ENCODE peak calls at places on chromosomes 1 and 21, in six cellular contexts. One of them, this sample, is unnamed.
A peak's percentile ranks its signal among the peaks of the same experiment; 100 is the strongest.

GRCh38 chr21:39385299-39386145 is 36.6 kb upstream of the HMGN1 start:
- DNase-seq in fibroblast of villous mesenchyme: peak; percentile 85
- DNase-seq in GM12891: no peak
- DNase-seq in stimulated activated CD4-positive, alpha-beta T cell treated with anti-CD3 and anti-CD28 coated beads, Interleukin-15, amount 100 ng/mL, for 1 hour: no peak
- DNase-seq in upper lobe of right lung: peak; percentile 92
- DNase-seq in NCI-H524: peak; percentile 36
- DNase-seq in this sample: peak; percentile 94

GRCh38 chr21:35953570-35953969 is 106.8 kb downstream of the SETD4 start:
- DNase-seq in GM12891: no peak
- DNase-seq in NCI-H524: no peak
- DNase-seq in fibroblast of villous mesenchyme: no peak
- DNase-seq in stimulated activated CD4-positive, alpha-beta T cell treated with anti-CD3 and anti-CD28 coated beads, Interleukin-15, amount 100 ng/mL, for 1 hour: no peak
- DNase-seq in upper lobe of right lung: no peak
- DNase-seq in this sample: no peak

GRCh38 chr1:240232548-240232947 is 140.9 kb downstream of the FMN2 start:
- DNase-seq in NCI-H524: no peak
- DNase-seq in stimulated activated CD4-positive, alpha-beta T cell treated with anti-CD3 and anti-CD28 coated beads, Interleukin-15, amount 100 ng/mL, for 1 hour: no peak
- DNase-seq in fibroblast of villous mesenchyme: peak; percentile 73
- DNase-seq in GM12891: no peak
- DNase-seq in upper lobe of right lung: no peak
- DNase-seq in this sample: no peak

GRCh38 chr1:63982201-63982600 is 208.4 kb downstream of the ROR1 start:
- DNase-seq in upper lobe of right lung: no peak
- DNase-seq in stimulated activated CD4-positive, alpha-beta T cell treated with anti-CD3 and anti-CD28 coated beads, Interleukin-15, amount 100 ng/mL, for 1 hour: no peak
- DNase-seq in fibroblast of villous mesenchyme: peak; percentile 16
- DNase-seq in GM12891: no peak
- DNase-seq in NCI-H524: no peak
- DNase-seq in this sample: no peak

GRCh38 chr1:69269491-69269890 is 298.2 kb upstream of the LRRC7 start:
- DNase-seq in GM12891: no peak
- DNase-seq in NCI-H524: no peak
- DNase-seq in stimulated activated CD4-positive, alpha-beta T cell treated with anti-CD3 and anti-CD28 coated beads, Interleukin-15, amount 100 ng/mL, for 1 hour: no peak
- DNase-seq in fibroblast of villous mesenchyme: no peak
- DNase-seq in upper lobe of right lung: no peak
- DNase-seq in this sample: no peak

GRCh38 chr1:232319106-232319505 is 310.8 kb downstream of the SIPA1L2 start:
- DNase-seq in NCI-H524: no peak
- DNase-seq in fibroblast of villous mesenchyme: no peak
- DNase-seq in GM12891: no peak
- DNase-seq in stimulated activated CD4-positive, alpha-beta T cell treated with anti-CD3 and anti-CD28 coated beads, Interleukin-15, amount 100 ng/mL, for 1 hour: no peak
- DNase-seq in upper lobe of right lung: no peak
- DNase-seq in this sample: no peak

GRCh38 chr1:200959341-200959985 is 64.1 kb downstream of the KIF21B start:
- DNase-seq in NCI-H524: no peak
- DNase-seq in fibroblast of villous mesenchyme: no peak
- DNase-seq in GM12891: no peak
- DNase-seq in upper lobe of right lung: peak; percentile 41
- DNase-seq in stimulated activated CD4-positive, alpha-beta T cell treated with anti-CD3 and anti-CD28 coated beads, Interleukin-15, amount 100 ng/mL, for 1 hour: no peak
- DNase-seq in this sample: peak; percentile 48

GRCh38 chr1:91929246-91929645 is 20.0 kb upstream of the BRDT start:
- DNase-seq in NCI-H524: no peak
- DNase-seq in fibroblast of villous mesenchyme: peak; percentile 63
- DNase-seq in upper lobe of right lung: no peak
- DNase-seq in GM12891: no peak
- DNase-seq in stimulated activated CD4-positive, alpha-beta T cell treated with anti-CD3 and anti-CD28 coated beads, Interleukin-15, amount 100 ng/mL, for 1 hour: no peak
- DNase-seq in this sample: peak; percentile 46

GRCh38 chr1:115666702-115667101 is 24.9 kb downstream of the VANGL1 start:
- DNase-seq in stimulated activated CD4-positive, alpha-beta T cell treated with anti-CD3 and anti-CD28 coated beads, Interleukin-15, amount 100 ng/mL, for 1 hour: no peak
- DNase-seq in NCI-H524: no peak
- DNase-seq in GM12891: no peak
- DNase-seq in upper lobe of right lung: no peak
- DNase-seq in fibroblast of villous mesenchyme: no peak
- DNase-seq in this sample: no peak

GRCh38 chr1:8097077-8097799 is 71.1 kb upstream of the ERRFI1 start:
- DNase-seq in NCI-H524: peak; percentile 77
- DNase-seq in stimulated activated CD4-positive, alpha-beta T cell treated with anti-CD3 and anti-CD28 coated beads, Interleukin-15, amount 100 ng/mL, for 1 hour: no peak
- DNase-seq in upper lobe of right lung: no peak
- DNase-seq in GM12891: no peak
- DNase-seq in fibroblast of villous mesenchyme: peak; percentile 95
- DNase-seq in this sample: no peak

GRCh38 chr1:30407030-30407861 is 316.1 kb downstream of the MATN1 start:
- DNase-seq in upper lobe of right lung: peak; percentile 45
- DNase-seq in GM12891: no peak
- DNase-seq in NCI-H524: no peak
- DNase-seq in fibroblast of villous mesenchyme: no peak
- DNase-seq in stimulated activated CD4-positive, alpha-beta T cell treated with anti-CD3 and anti-CD28 coated beads, Interleukin-15, amount 100 ng/mL, for 1 hour: no peak
- DNase-seq in this sample: peak; percentile 54

GRCh38 chr1:18396247-18396646 is 84.5 kb upstream of the KLHDC7A start:
- DNase-seq in upper lobe of right lung: no peak
- DNase-seq in NCI-H524: no peak
- DNase-seq in stimulated activated CD4-positive, alpha-beta T cell treated with anti-CD3 and anti-CD28 coated beads, Interleukin-15, amount 100 ng/mL, for 1 hour: no peak
- DNase-seq in GM12891: no peak
- DNase-seq in fibroblast of villous mesenchyme: no peak
- DNase-seq in this sample: no peak

GRCh38 chr1:3530931-3531818 is 76.7 kb downstream of the ARHGEF16 start:
- DNase-seq in GM12891: peak; percentile 66
- DNase-seq in fibroblast of villous mesenchyme: no peak
- DNase-seq in upper lobe of right lung: peak; percentile 91
- DNase-seq in NCI-H524: no peak
- DNase-seq in stimulated activated CD4-positive, alpha-beta T cell treated with anti-CD3 and anti-CD28 coated beads, Interleukin-15, amount 100 ng/mL, for 1 hour: peak; percentile 59
- DNase-seq in this sample: peak; percentile 92

GRCh38 chr1:48387409-48387808 is 84.6 kb downstream of the SPATA6 start:
- DNase-seq in GM12891: no peak
- DNase-seq in stimulated activated CD4-positive, alpha-beta T cell treated with anti-CD3 and anti-CD28 coated beads, Interleukin-15, amount 100 ng/mL, for 1 hour: no peak
- DNase-seq in upper lobe of right lung: no peak
- DNase-seq in NCI-H524: no peak
- DNase-seq in fibroblast of villous mesenchyme: no peak
- DNase-seq in this sample: no peak

GRCh38 chr1:180953791-180954721 is 41.4 kb downstream of the KIAA1614 start:
- DNase-seq in fibroblast of villous mesenchyme: peak; percentile 61
- DNase-seq in stimulated activated CD4-positive, alpha-beta T cell treated with anti-CD3 and anti-CD28 coated beads, Interleukin-15, amount 100 ng/mL, for 1 hour: peak; percentile 27
- DNase-seq in NCI-H524: no peak
- DNase-seq in GM12891: peak; percentile 70
- DNase-seq in upper lobe of right lung: peak; percentile 79
- DNase-seq in this sample: peak; percentile 87

GRCh38 chr1:45796381-45796780 is 7.0 kb upstream of the MAST2 start:
- DNase-seq in stimulated activated CD4-positive, alpha-beta T cell treated with anti-CD3 and anti-CD28 coated beads, Interleukin-15, amount 100 ng/mL, for 1 hour: no peak
- DNase-seq in GM12891: no peak
- DNase-seq in NCI-H524: no peak
- DNase-seq in fibroblast of villous mesenchyme: no peak
- DNase-seq in upper lobe of right lung: no peak
- DNase-seq in this sample: no peak

GRCh38 chr1:86137458-86137857 is 19.1 kb downstream of the COL24A1 start:
- DNase-seq in upper lobe of right lung: no peak
- DNase-seq in NCI-H524: no peak
- DNase-seq in stimulated activated CD4-positive, alpha-beta T cell treated with anti-CD3 and anti-CD28 coated beads, Interleukin-15, amount 100 ng/mL, for 1 hour: no peak
- DNase-seq in GM12891: no peak
- DNase-seq in fibroblast of villous mesenchyme: peak; percentile 23
- DNase-seq in this sample: no peak

GRCh38 chr1:94675373-94675772 is 133.8 kb upstream of the F3 start:
- DNase-seq in upper lobe of right lung: no peak
- DNase-seq in fibroblast of villous mesenchyme: peak; percentile 79
- DNase-seq in NCI-H524: no peak
- DNase-seq in stimulated activated CD4-positive, alpha-beta T cell treated with anti-CD3 and anti-CD28 coated beads, Interleukin-15, amount 100 ng/mL, for 1 hour: no peak
- DNase-seq in GM12891: no peak
- DNase-seq in this sample: no peak

GRCh38 chr1:72435025-72435424 is 152.7 kb upstream of the NEGR1 start:
- DNase-seq in fibroblast of villous mesenchyme: peak; percentile 14
- DNase-seq in upper lobe of right lung: no peak
- DNase-seq in NCI-H524: no peak
- DNase-seq in stimulated activated CD4-positive, alpha-beta T cell treated with anti-CD3 and anti-CD28 coated beads, Interleukin-15, amount 100 ng/mL, for 1 hour: no peak
- DNase-seq in GM12891: no peak
- DNase-seq in this sample: no peak

GRCh38 chr1:117567976-117568375 is 37.9 kb upstream of the TENT5C start:
- DNase-seq in upper lobe of right lung: no peak
- DNase-seq in fibroblast of villous mesenchyme: no peak
- DNase-seq in NCI-H524: no peak
- DNase-seq in stimulated activated CD4-positive, alpha-beta T cell treated with anti-CD3 and anti-CD28 coated beads, Interleukin-15, amount 100 ng/mL, for 1 hour: no peak
- DNase-seq in GM12891: no peak
- DNase-seq in this sample: no peak

GRCh38 chr1:63547621-63548294 is 24.4 kb downstream of the EFCAB7 start:
- DNase-seq in stimulated activated CD4-positive, alpha-beta T cell treated with anti-CD3 and anti-CD28 coated beads, Interleukin-15, amount 100 ng/mL, for 1 hour: no peak
- DNase-seq in fibroblast of villous mesenchyme: peak; percentile 10
- DNase-seq in upper lobe of right lung: no peak
- DNase-seq in NCI-H524: no peak
- DNase-seq in GM12891: no peak
- DNase-seq in this sample: no peak

GRCh38 chr1:84603941-84604830 is 29.9 kb upstream of the CTBS start:
- DNase-seq in NCI-H524: peak; percentile 46
- DNase-seq in stimulated activated CD4-positive, alpha-beta T cell treated with anti-CD3 and anti-CD28 coated beads, Interleukin-15, amount 100 ng/mL, for 1 hour: no peak
- DNase-seq in fibroblast of villous mesenchyme: peak; percentile 91
- DNase-seq in GM12891: no peak
- DNase-seq in upper lobe of right lung: no peak
- DNase-seq in this sample: no peak

GRCh38 chr1:41341756-41342562 is 19.3 kb upstream of the FOXO6 start:
- DNase-seq in fibroblast of villous mesenchyme: peak; percentile 43
- DNase-seq in NCI-H524: no peak
- DNase-seq in upper lobe of right lung: peak; percentile 44
- DNase-seq in stimulated activated CD4-positive, alpha-beta T cell treated with anti-CD3 and anti-CD28 coated beads, Interleukin-15, amount 100 ng/mL, for 1 hour: no peak
- DNase-seq in GM12891: no peak
- DNase-seq in this sample: peak; percentile 44

GRCh38 chr1:232551281-232551835 is 78.6 kb downstream of the SIPA1L2 start:
- DNase-seq in GM12891: no peak
- DNase-seq in NCI-H524: no peak
- DNase-seq in fibroblast of villous mesenchyme: no peak
- DNase-seq in upper lobe of right lung: no peak
- DNase-seq in stimulated activated CD4-positive, alpha-beta T cell treated with anti-CD3 and anti-CD28 coated beads, Interleukin-15, amount 100 ng/mL, for 1 hour: no peak
- DNase-seq in this sample: no peak

GRCh38 chr1:183282101-183282855 is 96.2 kb downstream of the LAMC2 start:
- DNase-seq in stimulated activated CD4-positive, alpha-beta T cell treated with anti-CD3 and anti-CD28 coated beads, Interleukin-15, amount 100 ng/mL, for 1 hour: no peak
- DNase-seq in upper lobe of right lung: no peak
- DNase-seq in fibroblast of villous mesenchyme: no peak
- DNase-seq in GM12891: no peak
- DNase-seq in NCI-H524: no peak
- DNase-seq in this sample: no peak

GRCh38 chr21:31331231-31331630 is 12.8 kb downstream of the TIAM1 start:
- DNase-seq in fibroblast of villous mesenchyme: no peak
- DNase-seq in stimulated activated CD4-positive, alpha-beta T cell treated with anti-CD3 and anti-CD28 coated beads, Interleukin-15, amount 100 ng/mL, for 1 hour: no peak
- DNase-seq in upper lobe of right lung: no peak
- DNase-seq in NCI-H524: no peak
- DNase-seq in GM12891: no peak
- DNase-seq in this sample: no peak

GRCh38 chr1:38444311-38444710 is 397.7 kb upstream of the POU3F1 start:
- DNase-seq in fibroblast of villous mesenchyme: no peak
- DNase-seq in GM12891: no peak
- DNase-seq in stimulated activated CD4-positive, alpha-beta T cell treated with anti-CD3 and anti-CD28 coated beads, Interleukin-15, amount 100 ng/mL, for 1 hour: no peak
- DNase-seq in upper lobe of right lung: no peak
- DNase-seq in NCI-H524: no peak
- DNase-seq in this sample: no peak

GRCh38 chr1:241270016-241270415 is 87.0 kb downstream of the RGS7 start:
- DNase-seq in stimulated activated CD4-positive, alpha-beta T cell treated with anti-CD3 and anti-CD28 coated beads, Interleukin-15, amount 100 ng/mL, for 1 hour: no peak
- DNase-seq in fibroblast of villous mesenchyme: no peak
- DNase-seq in upper lobe of right lung: no peak
- DNase-seq in NCI-H524: peak; percentile 93
- DNase-seq in GM12891: no peak
- DNase-seq in this sample: no peak

GRCh38 chr1:91876040-91876470 is 9.9 kb downstream of the TGFBR3 start:
- DNase-seq in GM12891: peak; percentile 47
- DNase-seq in stimulated activated CD4-positive, alpha-beta T cell treated with anti-CD3 and anti-CD28 coated beads, Interleukin-15, amount 100 ng/mL, for 1 hour: no peak
- DNase-seq in fibroblast of villous mesenchyme: no peak
- DNase-seq in upper lobe of right lung: no peak
- DNase-seq in NCI-H524: no peak
- DNase-seq in this sample: no peak

GRCh38 chr1:48530727-48531351 is 58.8 kb upstream of the SPATA6 start:
- DNase-seq in upper lobe of right lung: peak; percentile 83
- DNase-seq in GM12891: peak; percentile 33
- DNase-seq in NCI-H524: no peak
- DNase-seq in stimulated activated CD4-positive, alpha-beta T cell treated with anti-CD3 and anti-CD28 coated beads, Interleukin-15, amount 100 ng/mL, for 1 hour: no peak
- DNase-seq in fibroblast of villous mesenchyme: peak; percentile 28
- DNase-seq in this sample: no peak

This sample was measured in spleen.